ENCODE peak calls at places on chromosomes 3 and 15, in seven cellular contexts. R is NCI-H2081, P is neural crest cell, G is HuH-7.5, V is Right ventricle myocardium superior, U is endothelial cell, M is WERI-Rb-1. I is an unnamed sample.

GRCh38 chr3:130709671-130710070 is 37.0 kb downstream of the PIK3R4 start:
- DNase-seq in M (no peak), R (no peak), V (no peak), U (no peak), G (no peak), P (no peak), I (no peak)

GRCh38 chr15:74541494-74542191 is 623 bp downstream of the ARID3B start:
- DNase-seq in G (peak; percentile 32), V (no peak), R (peak; percentile 16), P (peak; percentile 23), U (peak; percentile 11), M (peak; percentile 61), I (no peak)

GRCh38 chr3:129245141-129245540 is 4.3 kb upstream of the COPG1 start:
- DNase-seq in U (no peak), M (no peak), G (no peak), R (no peak), P (no peak), V (no peak), I (no peak)

GRCh38 chr15:73809728-73810501 is 56.8 kb upstream of the INSYN1 start:
- DNase-seq in U (no peak), P (no peak), M (peak; percentile 79), V (no peak), R (peak; percentile 30), G (no peak), I (no peak)

GRCh38 chr3:143121240-143122088 is 1.9 kb downstream of the CHST2 start:
- DNase-seq in P (peak; percentile 47), U (peak; percentile 87), R (no peak), V (peak; percentile 65), G (no peak), M (peak; percentile 86), I (peak; percentile 84)

GRCh38 chr3:46504780-46505179 is 7.0 kb downstream of the RTP3 start:
- DNase-seq in R (no peak), U (no peak), V (no peak), P (no peak), M (no peak), G (no peak), I (no peak)

GRCh38 chr3:58422756-58423324 is 10.8 kb downstream of the PDHB start:
- DNase-seq in G (no peak), V (no peak), M (peak; percentile 27), U (no peak), R (no peak), P (no peak), I (no peak)

GRCh38 chr15:64144565-64145281 is 6.8 kb upstream of the SNX22 start:
- DNase-seq in P (no peak), U (no peak), G (no peak), V (peak; percentile 29), M (no peak), R (no peak), I (peak; percentile 77)

GRCh38 chr15:101440846-101441590 is 48.5 kb downstream of the PCSK6 start:
- DNase-seq in R (no peak), U (no peak), P (no peak), V (no peak), M (no peak), G (no peak), I (no peak)

GRCh38 chr3:71208273-71209095 is 375.0 kb downstream of the FOXP1 start:
- DNase-seq in P (no peak), U (no peak), G (peak; percentile 18), V (no peak), M (no peak), R (peak; percentile 92), I (no peak)

GRCh38 chr15:81893182-81893833 is 152.5 kb downstream of the MEX3B start:
- DNase-seq in P (no peak), G (no peak), V (no peak), M (no peak), R (peak; percentile 5), U (no peak), I (no peak)

GRCh38 chr3:16606398-16606797 is 1.2 kb upstream of the DAZL start:
- DNase-seq in R (no peak), V (no peak), M (no peak), U (no peak), G (no peak), P (no peak), I (no peak)

GRCh38 chr3:81744366-81744765 is 17.1 kb downstream of the GBE1 start:
- DNase-seq in R (no peak), P (no peak), V (no peak), U (no peak), G (no peak), M (no peak), I (no peak)

GRCh38 chr15:33104276-33104675 is 90.2 kb downstream of the FMN1 start:
- DNase-seq in P (no peak), M (no peak), U (no peak), R (no peak), G (no peak), V (no peak), I (no peak)

GRCh38 chr15:70767668-70768067 is 4.3 kb upstream of the UACA start:
- DNase-seq in V (no peak), P (no peak), R (no peak), M (no peak), G (no peak), U (no peak), I (no peak)

GRCh38 chr3:39809181-39809994 is at the start of gene MYRIP:
- DNase-seq in U (peak; percentile 75), R (peak; percentile 91), M (peak; percentile 82), V (peak; percentile 73), P (peak; percentile 50), G (peak; percentile 59), I (peak; percentile 87)

GRCh38 chr15:45333550-45333949 is 44.8 kb downstream of the GATM start:
- DNase-seq in P (no peak), R (no peak), M (peak; percentile 46), U (no peak), G (no peak), V (peak; percentile 68), I (peak; percentile 77)

GRCh38 chr15:77266708-77267387 is 153.1 kb downstream of the PEAK1 start:
- DNase-seq in M (no peak), G (no peak), R (no peak), U (no peak), V (no peak), P (no peak), I (no peak)

GRCh38 chr3:124559650-124560405 is 170.4 kb upstream of the UMPS start:
- DNase-seq in G (peak; percentile 80), P (peak; percentile 76), R (peak; percentile 84), M (peak; percentile 72), V (peak; percentile 57), U (peak; percentile 74), I (no peak)

GRCh38 chr3:128800241-128801187 is 74.5 kb downstream of the RAB7A start:
- DNase-seq in M (no peak), G (no peak), V (no peak), R (no peak), P (no peak), U (no peak), I (no peak)

GRCh38 chr3:32340039-32340438 is 51.6 kb upstream of the CMTM7 start:
- DNase-seq in M (peak; percentile 50), V (no peak), G (peak; percentile 65), U (peak; percentile 33), P (peak; percentile 26), R (peak; percentile 42), I (no peak)

GRCh38 chr3:138434276-138434874 is at the start of gene ESYT3:
- DNase-seq in G (peak; percentile 85), R (peak; percentile 77), U (peak; percentile 65), P (peak; percentile 49), M (no peak), V (peak; percentile 85), I (peak; percentile 94)

GRCh38 chr3:50494136-50494535 is 9.3 kb downstream of the CACNA2D2 start:
- DNase-seq in M (no peak), R (no peak), V (no peak), U (no peak), P (no peak), G (no peak), I (no peak)

GRCh38 chr3:113165841-113166240 is 45.5 kb upstream of the BOC start:
- DNase-seq in U (no peak), P (no peak), V (no peak), M (no peak), R (no peak), G (no peak), I (no peak)

GRCh38 chr3:106913111-106913698 is 464.0 kb upstream of the CCDC54 start:
- DNase-seq in M (no peak), V (no peak), U (peak; percentile 11), P (peak; percentile 14), G (no peak), R (no peak), I (no peak)

GRCh38 chr3:134900482-134900881 is 105.4 kb downstream of the EPHB1 start:
- DNase-seq in R (no peak), V (no peak), G (no peak), P (no peak), U (no peak), M (no peak), I (no peak)

GRCh38 chr3:155560594-155560993 is 184.3 kb downstream of the PLCH1 start:
- DNase-seq in R (no peak), G (no peak), M (no peak), V (no peak), P (no peak), U (no peak), I (no peak)

GRCh38 chr3:1087066-1087555 is 5.7 kb upstream of the CNTN6 start:
- DNase-seq in U (no peak), R (peak; percentile 31), V (peak; percentile 49), G (no peak), P (no peak), M (no peak), I (peak; percentile 69)

GRCh38 chr15:39213385-39213840 is 367.5 kb upstream of the THBS1 start:
- DNase-seq in M (no peak), V (peak; percentile 67), P (peak; percentile 27), R (no peak), G (no peak), U (no peak), I (peak; percentile 75)

I was measured in kidney.